ENCODE peak calls at places on chromosomes 13 and 19, in nine cellular contexts. Z, F, T, L, C, J, H, B and K are unnamed samples.

GRCh38 chr19:32188921-32189320 is 156.5 kb upstream of the ZNF507 start:
- DNase-seq in H (no peak), L (no peak), Z (no peak), C (no peak), B (no peak), J (no peak), T (no peak), F (no peak), K (no peak)

GRCh38 chr19:45076029-45076850 is at the start of gene ZNF296:
- DNase-seq in H (no peak), Z (peak), C (peak), F (peak), J (peak), T (peak), L (peak), B (peak), K (peak)

GRCh38 chr13:31556376-31556775 is 182.9 kb upstream of the RXFP2 start:
- DNase-seq in Z (no peak), T (no peak), F (no peak), L (no peak), C (no peak), J (peak), B (peak), H (peak), K (no peak)

GRCh38 chr13:41059896-41060722 is 1.2 kb upstream of the WBP4 start:
- DNase-seq in Z (peak), C (peak), F (peak), H (peak), J (peak), T (peak), L (peak), B (peak), K (peak)

GRCh38 chr13:39527961-39528720 is 74.9 kb downstream of the LHFPL6 start:
- DNase-seq in F (no peak), T (no peak), L (no peak), B (peak), Z (no peak), C (no peak), J (peak), H (peak), K (no peak)

GRCh38 chr13:24630851-24631341 is 49.3 kb upstream of the ATP12A start:
- DNase-seq in J (no peak), L (no peak), Z (no peak), H (no peak), F (no peak), T (no peak), C (no peak), B (peak), K (no peak)

GRCh38 chr13:41847216-41847615 is 113.7 kb downstream of the VWA8 start:
- DNase-seq in T (no peak), B (no peak), J (no peak), F (no peak), Z (no peak), H (no peak), L (no peak), C (no peak), K (no peak)

GRCh38 chr19:2648528-2648937 is 54.0 kb downstream of the GNG7 start:
- DNase-seq in L (peak), J (peak), T (peak), C (peak), Z (peak), B (peak), H (no peak), F (peak), K (no peak)

GRCh38 chr13:26785845-26786630 is 25.5 kb upstream of the GPR12 start:
- DNase-seq in C (peak), H (no peak), B (peak), J (no peak), F (peak), L (no peak), Z (peak), T (peak), K (peak)

GRCh38 chr13:75470676-75471075 is 11.3 kb downstream of the TBC1D4 start:
- DNase-seq in J (no peak), F (no peak), B (no peak), H (no peak), C (no peak), T (no peak), L (no peak), Z (no peak), K (no peak)

GRCh38 chr19:33261511-33262192 is 36.0 kb upstream of the SLC7A10 start:
- DNase-seq in T (no peak), C (no peak), Z (no peak), F (no peak), B (no peak), L (no peak), J (no peak), H (no peak), K (no peak)